ENCODE peak calls at places on chromosomes 12 and 14, in seven cellular contexts. One of them, this sample, is unnamed. For H3K27me3, the result is how much of the 10 kb centered on the place peaks cover.

GRCh38 chr12:51000245-51000644 is 25.9 kb downstream of the SLC11A2 start:
- DNase-seq in lower lobe of right lung: no peak
- DNase-seq in astrocyte: peak
- DNase-seq in stomach: no peak
- DNase-seq in upper lobe of right lung: no peak
- DNase-seq in naive thymus-derived CD4-positive, alpha-beta T cell: no peak
- DNase-seq in hepatocyte: no peak
- DNase-seq in this sample: no peak

GRCh38 chr12:127272864-127273263 is 994.1 kb upstream of the TMEM132C start:
- DNase-seq in lower lobe of right lung: no peak
- DNase-seq in astrocyte: peak
- DNase-seq in stomach: no peak
- DNase-seq in upper lobe of right lung: no peak
- DNase-seq in naive thymus-derived CD4-positive, alpha-beta T cell: no peak
- DNase-seq in hepatocyte: no peak
- DNase-seq in this sample: no peak

GRCh38 chr12:89451876-89452275 is 72.7 kb downstream of the GALNT4 start:
- DNase-seq in lower lobe of right lung: no peak
- DNase-seq in astrocyte: peak
- DNase-seq in stomach: no peak
- DNase-seq in upper lobe of right lung: no peak
- DNase-seq in naive thymus-derived CD4-positive, alpha-beta T cell: no peak
- DNase-seq in hepatocyte: peak
- DNase-seq in this sample: peak

GRCh38 chr12:2354151-2354991 is 301.6 kb downstream of the CACNA1C start:
- DNase-seq in lower lobe of right lung: no peak
- DNase-seq in astrocyte: peak
- DNase-seq in stomach: no peak
- DNase-seq in upper lobe of right lung: no peak
- DNase-seq in naive thymus-derived CD4-positive, alpha-beta T cell: no peak
- DNase-seq in hepatocyte: no peak
- DNase-seq in this sample: no peak

GRCh38 chr12:31228811-31229792 is 96.8 kb downstream of the SINHCAF start:
- DNase-seq in lower lobe of right lung: peak
- DNase-seq in astrocyte: no peak
- DNase-seq in stomach: peak
- DNase-seq in upper lobe of right lung: no peak
- DNase-seq in naive thymus-derived CD4-positive, alpha-beta T cell: no peak
- DNase-seq in hepatocyte: peak
- DNase-seq in this sample: no peak

GRCh38 chr12:92538970-92539749 is 163.6 kb upstream of the PLEKHG7 start:
- DNase-seq in lower lobe of right lung: no peak
- DNase-seq in astrocyte: peak
- DNase-seq in stomach: no peak
- DNase-seq in upper lobe of right lung: no peak
- DNase-seq in naive thymus-derived CD4-positive, alpha-beta T cell: no peak
- DNase-seq in hepatocyte: peak
- DNase-seq in this sample: no peak

GRCh38 chr14:53127151-53127550 is 26.0 kb downstream of the DDHD1 start:
- DNase-seq in lower lobe of right lung: no peak
- DNase-seq in astrocyte: no peak
- DNase-seq in stomach: no peak
- DNase-seq in upper lobe of right lung: no peak
- DNase-seq in naive thymus-derived CD4-positive, alpha-beta T cell: no peak
- DNase-seq in hepatocyte: no peak
- DNase-seq in this sample: no peak

GRCh38 chr14:71403673-71404072 is 496.4 kb downstream of the PCNX1 start:
- DNase-seq in lower lobe of right lung: no peak
- DNase-seq in astrocyte: no peak
- DNase-seq in stomach: no peak
- DNase-seq in upper lobe of right lung: no peak
- DNase-seq in naive thymus-derived CD4-positive, alpha-beta T cell: peak
- DNase-seq in hepatocyte: no peak
- DNase-seq in this sample: no peak

GRCh38 chr12:98253207-98253606 is 262.2 kb upstream of the TMPO start:
- DNase-seq in lower lobe of right lung: no peak
- DNase-seq in astrocyte: no peak
- DNase-seq in stomach: no peak
- DNase-seq in upper lobe of right lung: no peak
- DNase-seq in naive thymus-derived CD4-positive, alpha-beta T cell: no peak
- DNase-seq in hepatocyte: no peak
- DNase-seq in this sample: no peak

GRCh38 chr14:105858676-105859025 is 332.3 kb downstream of the TMEM121 start:
- DNase-seq in lower lobe of right lung: peak
- DNase-seq in astrocyte: no peak
- DNase-seq in stomach: no peak
- DNase-seq in upper lobe of right lung: peak
- DNase-seq in naive thymus-derived CD4-positive, alpha-beta T cell: no peak
- DNase-seq in hepatocyte: no peak
- DNase-seq in this sample: no peak
- H3K27me3 ChIP-seq in lower lobe of right lung: under half
- H3K27me3 ChIP-seq in astrocyte: under half
- H3K27me3 ChIP-seq in stomach: under half
- H3K27me3 ChIP-seq in upper lobe of right lung: under half
- H3K27me3 ChIP-seq in naive thymus-derived CD4-positive, alpha-beta T cell: under half
- H3K27me3 ChIP-seq in hepatocyte: under half
- H3K27me3 ChIP-seq in this sample: under half

GRCh38 chr14:104851896-104852663 is 13.0 kb upstream of the CEP170B start:
- DNase-seq in lower lobe of right lung: no peak
- DNase-seq in astrocyte: no peak
- DNase-seq in stomach: no peak
- DNase-seq in upper lobe of right lung: peak
- DNase-seq in naive thymus-derived CD4-positive, alpha-beta T cell: no peak
- DNase-seq in hepatocyte: no peak
- DNase-seq in this sample: no peak
- H3K27me3 ChIP-seq in lower lobe of right lung: under half
- H3K27me3 ChIP-seq in astrocyte: under half
- H3K27me3 ChIP-seq in stomach: half or more
- H3K27me3 ChIP-seq in upper lobe of right lung: under half
- H3K27me3 ChIP-seq in naive thymus-derived CD4-positive, alpha-beta T cell: under half
- H3K27me3 ChIP-seq in hepatocyte: under half
- H3K27me3 ChIP-seq in this sample: under half

DNA sequence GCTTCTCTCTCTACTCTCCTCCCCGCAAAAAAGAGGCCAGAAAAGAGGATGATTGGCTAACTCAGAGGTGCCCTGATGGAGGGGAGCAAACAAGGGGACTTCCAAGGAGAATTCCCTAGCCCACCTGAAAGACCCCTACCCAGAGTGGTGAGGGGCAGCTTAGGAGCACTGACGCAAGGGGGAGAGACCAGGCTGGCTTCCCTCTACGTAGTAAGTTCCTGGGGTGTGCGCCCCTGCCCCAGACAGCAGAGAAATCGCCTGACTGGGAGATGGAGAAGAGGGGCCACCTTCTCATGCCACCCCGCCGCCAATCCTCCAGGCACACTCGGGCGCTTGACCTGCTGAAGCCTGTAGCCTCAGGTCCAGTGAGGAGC is 2.1 kb upstream of the DIO3 start:
- DNase-seq in lower lobe of right lung: peak
- DNase-seq in astrocyte: no peak
- DNase-seq in stomach: no peak
- DNase-seq in upper lobe of right lung: no peak
- DNase-seq in naive thymus-derived CD4-positive, alpha-beta T cell: no peak
- DNase-seq in hepatocyte: no peak
- DNase-seq in this sample: no peak
- H3K27me3 ChIP-seq in lower lobe of right lung: under half
- H3K27me3 ChIP-seq in astrocyte: half or more
- H3K27me3 ChIP-seq in stomach: half or more
- H3K27me3 ChIP-seq in upper lobe of right lung: half or more
- H3K27me3 ChIP-seq in naive thymus-derived CD4-positive, alpha-beta T cell: under half
- H3K27me3 ChIP-seq in hepatocyte: under half
- H3K27me3 ChIP-seq in this sample: under half

DNA sequence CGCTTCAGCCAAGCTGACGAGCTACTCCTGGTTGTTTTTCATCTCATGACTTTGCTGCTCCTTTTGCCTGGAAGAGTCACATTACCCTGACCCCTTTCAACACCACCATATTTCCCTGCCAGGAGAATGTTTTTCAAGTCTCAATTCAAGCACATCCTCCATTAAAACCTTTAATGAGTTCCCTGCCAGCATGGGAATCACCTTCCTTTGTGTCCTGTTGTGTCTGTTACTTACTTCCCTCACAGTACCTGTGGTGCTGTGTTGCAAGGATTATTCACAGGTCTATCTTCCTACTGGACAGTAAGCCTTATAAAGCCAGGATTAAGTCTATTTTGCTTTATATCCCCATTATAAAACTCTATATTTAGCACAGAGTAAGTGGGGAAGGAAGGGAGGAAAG is 13.6 kb upstream of the SLC35F4 start:
- DNase-seq in lower lobe of right lung: no peak
- DNase-seq in astrocyte: no peak
- DNase-seq in stomach: no peak
- DNase-seq in upper lobe of right lung: no peak
- DNase-seq in naive thymus-derived CD4-positive, alpha-beta T cell: no peak
- DNase-seq in hepatocyte: no peak
- DNase-seq in this sample: no peak
- H3K27me3 ChIP-seq in lower lobe of right lung: under half
- H3K27me3 ChIP-seq in astrocyte: under half
- H3K27me3 ChIP-seq in stomach: under half
- H3K27me3 ChIP-seq in upper lobe of right lung: under half
- H3K27me3 ChIP-seq in naive thymus-derived CD4-positive, alpha-beta T cell: under half
- H3K27me3 ChIP-seq in hepatocyte: under half
- H3K27me3 ChIP-seq in this sample: under half

GRCh38 chr12:53990311-53991076 is 5.5 kb downstream of the HOXC10 start:
- DNase-seq in lower lobe of right lung: no peak
- DNase-seq in astrocyte: no peak
- DNase-seq in stomach: no peak
- DNase-seq in upper lobe of right lung: no peak
- DNase-seq in naive thymus-derived CD4-positive, alpha-beta T cell: no peak
- DNase-seq in hepatocyte: no peak
- DNase-seq in this sample: no peak
- H3K27me3 ChIP-seq in lower lobe of right lung: half or more
- H3K27me3 ChIP-seq in astrocyte: half or more
- H3K27me3 ChIP-seq in stomach: half or more
- H3K27me3 ChIP-seq in upper lobe of right lung: half or more
- H3K27me3 ChIP-seq in naive thymus-derived CD4-positive, alpha-beta T cell: half or more
- H3K27me3 ChIP-seq in hepatocyte: half or more
- H3K27me3 ChIP-seq in this sample: half or more

GRCh38 chr14:30875788-30876053 is 1.4 kb downstream of the COCH start:
- DNase-seq in lower lobe of right lung: no peak
- DNase-seq in astrocyte: no peak
- DNase-seq in stomach: no peak
- DNase-seq in upper lobe of right lung: no peak
- DNase-seq in naive thymus-derived CD4-positive, alpha-beta T cell: no peak
- DNase-seq in hepatocyte: no peak
- DNase-seq in this sample: no peak
- H3K27me3 ChIP-seq in lower lobe of right lung: half or more
- H3K27me3 ChIP-seq in astrocyte: under half
- H3K27me3 ChIP-seq in stomach: half or more
- H3K27me3 ChIP-seq in upper lobe of right lung: under half
- H3K27me3 ChIP-seq in naive thymus-derived CD4-positive, alpha-beta T cell: under half
- H3K27me3 ChIP-seq in hepatocyte: half or more
- H3K27me3 ChIP-seq in this sample: under half

DNA sequence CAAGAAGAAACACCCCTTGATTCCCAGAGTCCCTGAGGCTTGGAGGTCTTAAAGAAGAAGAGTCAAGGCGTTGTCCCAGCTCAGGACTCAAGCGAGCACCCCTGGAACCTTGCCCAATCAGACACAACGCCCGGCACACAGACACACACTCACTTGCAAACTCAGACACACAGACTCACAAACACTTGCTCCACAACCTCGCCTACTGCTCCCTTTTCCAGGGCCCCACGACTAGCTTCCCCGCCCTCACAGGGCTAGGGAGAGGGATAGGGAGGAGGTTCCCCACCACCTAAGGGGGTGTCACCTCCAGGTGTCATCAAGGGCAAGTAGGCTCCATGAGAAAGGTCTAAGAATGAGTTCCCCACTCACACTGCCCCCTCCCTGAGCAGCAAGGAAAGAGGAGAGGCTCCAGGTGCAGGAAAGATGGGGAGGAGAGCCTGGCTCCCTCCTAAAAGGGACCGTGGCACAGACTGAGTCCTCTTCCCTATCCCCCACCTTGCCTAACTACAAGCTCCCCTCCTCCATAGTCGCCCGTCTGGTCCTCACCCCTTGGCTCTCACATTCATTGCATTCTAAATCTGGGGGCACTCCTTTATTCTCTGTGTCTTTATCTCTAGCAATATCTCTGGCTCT is 717 bp downstream of the WNT10B start:
- DNase-seq in lower lobe of right lung: no peak
- DNase-seq in astrocyte: no peak
- DNase-seq in stomach: no peak
- DNase-seq in upper lobe of right lung: no peak
- DNase-seq in naive thymus-derived CD4-positive, alpha-beta T cell: no peak
- DNase-seq in hepatocyte: no peak
- DNase-seq in this sample: no peak
- H3K27me3 ChIP-seq in lower lobe of right lung: half or more
- H3K27me3 ChIP-seq in astrocyte: half or more
- H3K27me3 ChIP-seq in stomach: half or more
- H3K27me3 ChIP-seq in upper lobe of right lung: half or more
- H3K27me3 ChIP-seq in naive thymus-derived CD4-positive, alpha-beta T cell: under half
- H3K27me3 ChIP-seq in hepatocyte: half or more
- H3K27me3 ChIP-seq in this sample: under half

This sample was measured in sigmoid colon.